ENCODE peak calls at places on chromosome 3, in eight cellular contexts. M is H9; R is fibroblast of lung; G is choroid plexus epithelial cell; J is CD4-positive, alpha-beta memory T cell; V is activated CD4-positive, alpha-beta T cell treated with anti-CD3 and anti-CD28 coated beads, Interleukin-2, amount 10 ng/mL, durations not matched to agents 7 days and 5 days; A is NB4; F is pancreas. Q is an unnamed sample.
A peak's percentile ranks its signal among the peaks of the same experiment; 100 is the strongest.

GRCh38 chr3:12992629-12993021 is 80.6 kb downstream of the IQSEC1 start:
- DNase-seq in M (no peak), R (no peak), G (no peak), J (no peak), V (no peak), A (no peak), F (peak; percentile 58), Q (no peak)

GRCh38 chr3:126773167-126773566 is 69.1 kb downstream of the CHCHD6 start:
- DNase-seq in M (no peak), R (no peak), G (no peak), J (no peak), V (no peak), A (no peak), F (no peak), Q (no peak)

GRCh38 chr3:194683431-194683830 is 2.3 kb upstream of the FAM43A start:
- DNase-seq in M (no peak), R (peak; percentile 72), G (peak; percentile 35), J (no peak), V (no peak), A (no peak), F (no peak), Q (no peak)

GRCh38 chr3:188845514-188845913 is 326.3 kb upstream of the TPRG1 start:
- DNase-seq in M (no peak), R (no peak), G (no peak), J (no peak), V (no peak), A (no peak), F (no peak), Q (no peak)

GRCh38 chr3:72912532-72912931 is 24.7 kb downstream of the GXYLT2 start:
- DNase-seq in M (no peak), R (peak; percentile 80), G (peak; percentile 58), J (no peak), V (no peak), A (no peak), F (no peak), Q (no peak)

GRCh38 chr3:73546961-73547360 is 77.8 kb downstream of the PDZRN3 start:
- DNase-seq in M (no peak), R (peak; percentile 98), G (peak; percentile 66), J (no peak), V (no peak), A (no peak), F (no peak), Q (no peak)

GRCh38 chr3:40137586-40138295 is 171.8 kb upstream of the EIF1B start:
- DNase-seq in M (no peak), R (peak; percentile 51), G (no peak), J (no peak), V (no peak), A (no peak), F (no peak), Q (peak; percentile 20)

GRCh38 chr3:3089017-3089416 is 21.2 kb downstream of the IL5RA start:
- DNase-seq in M (no peak), R (no peak), G (no peak), J (no peak), V (no peak), A (peak; percentile 43), F (no peak), Q (no peak)

GRCh38 chr3:37028329-37028728 is 35.0 kb downstream of the MLH1 start:
- DNase-seq in M (no peak), R (no peak), G (peak; percentile 58), J (no peak), V (no peak), A (no peak), F (no peak), Q (no peak)